ENCODE peak calls at places on chromosomes 11 and 22, in five cellular contexts. J is immature natural killer cell; Z is stimulated activated CD8-positive, alpha-beta memory T cell treated with anti-CD3 and anti-CD28 coated beads, Interleukin-4, amount 100 ng/mL, for 24 hours; H is activated naive CD4-positive, alpha-beta T cell treated with anti-CD3 and anti-CD28 coated beads, Interleukin-2, amount 50 U/mL, for 16 hours; I is PC-9. O is an unnamed sample.
A peak's percentile ranks its signal among the peaks of the same experiment; 100 is the strongest.

GRCh38 chr11:61919841-61920631 is 2.7 kb upstream of the RAB3IL1 start:
- DNase-seq in I (no peak), H (no peak), J (no peak), Z (no peak), O (no peak)

GRCh38 chr22:20246368-20247009 is 21.6 kb downstream of the RTN4R start:
- DNase-seq in J (no peak), H (no peak), Z (no peak), I (no peak), O (peak; percentile 37)

GRCh38 chr22:17281026-17281809 is 62.0 kb upstream of the ADA2 start:
- DNase-seq in J (no peak), Z (no peak), H (peak; percentile 20), I (no peak), O (no peak)

GRCh38 chr11:97269527-97269926 is 879.7 kb downstream of the JRKL start:
- DNase-seq in H (no peak), I (no peak), J (no peak), Z (no peak), O (no peak)

GRCh38 chr11:85759915-85760314 is 51.0 kb downstream of the SYTL2 start:
- DNase-seq in Z (no peak), J (no peak), I (peak; percentile 11), H (no peak), O (no peak)

GRCh38 chr11:79441159-79441875 is 487 bp upstream of the TENM4 start:
- DNase-seq in J (no peak), H (no peak), I (no peak), Z (no peak), O (no peak)

GRCh38 chr22:43852605-43853327 is 9.5 kb downstream of the SULT4A1 start:
- DNase-seq in I (no peak), H (no peak), J (no peak), Z (no peak), O (no peak)

GRCh38 chr11:75242722-75243600 is 2.4 kb downstream of the TPBGL start:
- DNase-seq in I (no peak), H (no peak), Z (no peak), J (no peak), O (peak; percentile 14)

GRCh38 chr22:44486538-44486937 is 11.5 kb downstream of the RTL6 start:
- DNase-seq in I (peak; percentile 57), Z (no peak), H (no peak), J (no peak), O (no peak)

GRCh38 chr11:27447288-27447914 is 25.2 kb downstream of the LGR4 start:
- DNase-seq in Z (no peak), J (no peak), I (peak; percentile 45), H (no peak), O (no peak)

GRCh38 chr22:17095538-17095937 is 10.7 kb downstream of the IL17RA start:
- DNase-seq in I (no peak), J (no peak), Z (no peak), H (no peak), O (peak; percentile 64)

GRCh38 chr11:74492084-74492483 is 1.4 kb downstream of the LIPT2 start:
- DNase-seq in J (no peak), I (no peak), Z (no peak), H (no peak), O (no peak)

GRCh38 chr22:24554316-24555159 is at the start of gene GUCD1:
- DNase-seq in I (peak; percentile 11), H (peak; percentile 25), J (peak; percentile 24), Z (peak; percentile 5), O (peak; percentile 29)

GRCh38 chr11:19441288-19441687 is 200.5 kb upstream of the E2F8 start:
- DNase-seq in H (no peak), J (no peak), Z (no peak), I (no peak), O (no peak)

GRCh38 chr11:95364324-95365295 is 133.6 kb upstream of the SESN3 start:
- DNase-seq in Z (no peak), J (no peak), H (no peak), I (no peak), O (no peak)

GRCh38 chr11:71251159-71251721 is 1.1 kb downstream of the SHANK2 start:
- DNase-seq in I (peak; percentile 49), J (no peak), Z (no peak), H (no peak), O (no peak)

GRCh38 chr11:2700415-2701211 is 819 bp upstream of the KCNQ1OT1 start:
- DNase-seq in H (peak; percentile 13), Z (peak; percentile 28), J (peak; percentile 24), I (peak; percentile 63), O (peak; percentile 66)

GRCh38 chr11:131681875-131682274 is 311.5 kb downstream of the NTM start:
- DNase-seq in J (no peak), H (no peak), I (no peak), Z (no peak), O (no peak)

GRCh38 chr11:117072517-117073218 is 25.6 kb downstream of the SIK3 start:
- DNase-seq in J (no peak), I (peak; percentile 38), Z (no peak), H (no peak), O (no peak)

GRCh38 chr22:50035131-50035881 is 22.7 kb upstream of the IL17REL start:
- DNase-seq in H (no peak), J (no peak), Z (no peak), I (no peak), O (no peak)

O was measured in WTC11.